ENCODE peak calls at places on chromosomes 13 and 19, in ten cellular contexts. One of them, this sample, is unnamed.

GRCh38 chr19:1067341-1068103 is 555 bp downstream of the ARHGAP45 start:
- DNase-seq in AG04450: no peak
- DNase-seq in T-helper 22 cell: peak; percentile 77
- DNase-seq in HFF-Myc: no peak
- DNase-seq in cerebellum: no peak
- DNase-seq in BJ: no peak
- DNase-seq in PC-3: no peak
- DNase-seq in HCEC 1CT: no peak
- DNase-seq in left ventricle myocardium superior: no peak
- DNase-seq in stomach: no peak
- DNase-seq in this sample: no peak

GRCh38 chr13:42971670-42972355 is 20.2 kb downstream of the EPSTI1 start:
- DNase-seq in cerebellum: no peak
- DNase-seq in AG04450: no peak
- DNase-seq in HCEC 1CT: no peak
- DNase-seq in left ventricle myocardium superior: no peak
- DNase-seq in PC-3: no peak
- DNase-seq in HFF-Myc: no peak
- DNase-seq in BJ: no peak
- DNase-seq in stomach: no peak
- DNase-seq in T-helper 22 cell: no peak
- DNase-seq in this sample: no peak

GRCh38 chr19:49441960-49442350 is 628 bp upstream of the SLC17A7 start:
- DNase-seq in AG04450: no peak
- DNase-seq in left ventricle myocardium superior: no peak
- DNase-seq in HCEC 1CT: no peak
- DNase-seq in cerebellum: no peak
- DNase-seq in PC-3: no peak
- DNase-seq in T-helper 22 cell: no peak
- DNase-seq in HFF-Myc: no peak
- DNase-seq in stomach: no peak
- DNase-seq in BJ: no peak
- DNase-seq in this sample: no peak

GRCh38 chr13:51625555-51626345 is 41.5 kb downstream of the WDFY2 start:
- DNase-seq in HCEC 1CT: no peak
- DNase-seq in BJ: no peak
- DNase-seq in stomach: peak; percentile 60
- DNase-seq in PC-3: no peak
- DNase-seq in cerebellum: peak; percentile 48
- DNase-seq in AG04450: no peak
- DNase-seq in HFF-Myc: no peak
- DNase-seq in left ventricle myocardium superior: no peak
- DNase-seq in T-helper 22 cell: no peak
- DNase-seq in this sample: no peak

GRCh38 chr19:3450796-3451411 is 29.4 kb downstream of the SMIM24 start:
- DNase-seq in BJ: peak; percentile 100
- DNase-seq in T-helper 22 cell: no peak
- DNase-seq in cerebellum: no peak
- DNase-seq in AG04450: peak; percentile 99
- DNase-seq in HFF-Myc: peak; percentile 97
- DNase-seq in PC-3: peak; percentile 74
- DNase-seq in HCEC 1CT: peak; percentile 100
- DNase-seq in left ventricle myocardium superior: peak; percentile 73
- DNase-seq in stomach: peak; percentile 34
- DNase-seq in this sample: no peak

GRCh38 chr13:95023405-95023804 is 277.8 kb downstream of the ABCC4 start:
- DNase-seq in cerebellum: no peak
- DNase-seq in T-helper 22 cell: no peak
- DNase-seq in BJ: no peak
- DNase-seq in left ventricle myocardium superior: no peak
- DNase-seq in AG04450: no peak
- DNase-seq in stomach: no peak
- DNase-seq in HFF-Myc: no peak
- DNase-seq in PC-3: peak; percentile 77
- DNase-seq in HCEC 1CT: no peak
- DNase-seq in this sample: peak; percentile 75

GRCh38 chr19:55460670-55461258 is 678 bp downstream of the ISOC2 start:
- DNase-seq in cerebellum: peak; percentile 55
- DNase-seq in left ventricle myocardium superior: peak; percentile 88
- DNase-seq in HFF-Myc: no peak
- DNase-seq in T-helper 22 cell: no peak
- DNase-seq in AG04450: peak; percentile 48
- DNase-seq in HCEC 1CT: peak; percentile 73
- DNase-seq in stomach: peak; percentile 78
- DNase-seq in BJ: peak; percentile 34
- DNase-seq in PC-3: peak; percentile 76
- DNase-seq in this sample: peak; percentile 84

GRCh38 chr13:51444922-51445321 is 7.9 kb downstream of the INTS6 start:
- DNase-seq in AG04450: no peak
- DNase-seq in cerebellum: peak; percentile 20
- DNase-seq in T-helper 22 cell: no peak
- DNase-seq in stomach: no peak
- DNase-seq in PC-3: peak; percentile 45
- DNase-seq in HCEC 1CT: peak; percentile 62
- DNase-seq in BJ: no peak
- DNase-seq in left ventricle myocardium superior: no peak
- DNase-seq in HFF-Myc: no peak
- DNase-seq in this sample: no peak

GRCh38 chr19:19594371-19594770 is 24.1 kb downstream of the PBX4 start:
- DNase-seq in cerebellum: no peak
- DNase-seq in stomach: no peak
- DNase-seq in PC-3: no peak
- DNase-seq in T-helper 22 cell: no peak
- DNase-seq in HCEC 1CT: no peak
- DNase-seq in AG04450: no peak
- DNase-seq in BJ: no peak
- DNase-seq in HFF-Myc: no peak
- DNase-seq in left ventricle myocardium superior: no peak
- DNase-seq in this sample: no peak

GRCh38 chr13:24694907-24695306 is 14.7 kb downstream of the ATP12A start:
- DNase-seq in PC-3: peak; percentile 55
- DNase-seq in stomach: no peak
- DNase-seq in HCEC 1CT: no peak
- DNase-seq in left ventricle myocardium superior: no peak
- DNase-seq in AG04450: no peak
- DNase-seq in HFF-Myc: no peak
- DNase-seq in T-helper 22 cell: no peak
- DNase-seq in BJ: no peak
- DNase-seq in cerebellum: no peak
- DNase-seq in this sample: no peak

GRCh38 chr19:42596391-42597071 is 1.8 kb upstream of the CEACAM8 start:
- DNase-seq in stomach: peak; percentile 41
- DNase-seq in PC-3: peak; percentile 24
- DNase-seq in HFF-Myc: no peak
- DNase-seq in left ventricle myocardium superior: peak; percentile 45
- DNase-seq in AG04450: no peak
- DNase-seq in BJ: no peak
- DNase-seq in T-helper 22 cell: no peak
- DNase-seq in HCEC 1CT: peak; percentile 4
- DNase-seq in cerebellum: peak; percentile 10
- DNase-seq in this sample: no peak

GRCh38 chr13:42728507-42729180 is 52.7 kb upstream of the FAM216B start:
- DNase-seq in AG04450: no peak
- DNase-seq in HCEC 1CT: no peak
- DNase-seq in cerebellum: no peak
- DNase-seq in PC-3: no peak
- DNase-seq in BJ: peak; percentile 20
- DNase-seq in HFF-Myc: no peak
- DNase-seq in stomach: no peak
- DNase-seq in T-helper 22 cell: no peak
- DNase-seq in left ventricle myocardium superior: no peak
- DNase-seq in this sample: no peak

GRCh38 chr13:91347996-91348905 is 764 bp downstream of the MIR17HG start:
- DNase-seq in T-helper 22 cell: peak; percentile 45
- DNase-seq in HCEC 1CT: peak; percentile 55
- DNase-seq in PC-3: no peak
- DNase-seq in HFF-Myc: no peak
- DNase-seq in BJ: no peak
- DNase-seq in cerebellum: peak; percentile 21
- DNase-seq in left ventricle myocardium superior: peak; percentile 70
- DNase-seq in stomach: peak; percentile 53
- DNase-seq in AG04450: no peak
- DNase-seq in this sample: no peak

GRCh38 chr19:3389876-3390361 is 23.5 kb downstream of the NFIC start:
- DNase-seq in PC-3: no peak
- DNase-seq in cerebellum: no peak
- DNase-seq in BJ: no peak
- DNase-seq in stomach: peak; percentile 35
- DNase-seq in AG04450: no peak
- DNase-seq in HCEC 1CT: no peak
- DNase-seq in left ventricle myocardium superior: no peak
- DNase-seq in T-helper 22 cell: no peak
- DNase-seq in HFF-Myc: no peak
- DNase-seq in this sample: no peak

GRCh38 chr19:49908480-49909420 is 12.1 kb upstream of the IL4I1 start:
- DNase-seq in BJ: no peak
- DNase-seq in HFF-Myc: no peak
- DNase-seq in T-helper 22 cell: no peak
- DNase-seq in AG04450: no peak
- DNase-seq in left ventricle myocardium superior: no peak
- DNase-seq in PC-3: no peak
- DNase-seq in stomach: no peak
- DNase-seq in HCEC 1CT: no peak
- DNase-seq in cerebellum: no peak
- DNase-seq in this sample: no peak

GRCh38 chr19:30083701-30084156 is 141.7 kb downstream of the URI1 start:
- DNase-seq in BJ: no peak
- DNase-seq in T-helper 22 cell: no peak
- DNase-seq in stomach: no peak
- DNase-seq in PC-3: no peak
- DNase-seq in left ventricle myocardium superior: peak; percentile 19
- DNase-seq in HCEC 1CT: no peak
- DNase-seq in AG04450: no peak
- DNase-seq in HFF-Myc: no peak
- DNase-seq in cerebellum: no peak
- DNase-seq in this sample: no peak

GRCh38 chr13:40629678-40630384 is 36.6 kb downstream of the FOXO1 start:
- DNase-seq in left ventricle myocardium superior: no peak
- DNase-seq in stomach: no peak
- DNase-seq in HCEC 1CT: no peak
- DNase-seq in PC-3: no peak
- DNase-seq in HFF-Myc: no peak
- DNase-seq in cerebellum: no peak
- DNase-seq in T-helper 22 cell: no peak
- DNase-seq in AG04450: no peak
- DNase-seq in BJ: no peak
- DNase-seq in this sample: no peak

GRCh38 chr19:48145596-48146254 is 24.4 kb downstream of the LIG1 start:
- DNase-seq in T-helper 22 cell: no peak
- DNase-seq in PC-3: no peak
- DNase-seq in left ventricle myocardium superior: no peak
- DNase-seq in stomach: no peak
- DNase-seq in HCEC 1CT: no peak
- DNase-seq in cerebellum: no peak
- DNase-seq in BJ: no peak
- DNase-seq in AG04450: no peak
- DNase-seq in HFF-Myc: no peak
- DNase-seq in this sample: no peak

GRCh38 chr19:46772170-46773017 is 16.0 kb downstream of the SLC1A5 start:
- DNase-seq in T-helper 22 cell: no peak
- DNase-seq in BJ: no peak
- DNase-seq in left ventricle myocardium superior: no peak
- DNase-seq in HCEC 1CT: no peak
- DNase-seq in cerebellum: no peak
- DNase-seq in AG04450: no peak
- DNase-seq in HFF-Myc: no peak
- DNase-seq in PC-3: no peak
- DNase-seq in stomach: no peak
- DNase-seq in this sample: no peak

GRCh38 chr19:43662487-43662886 is 7.5 kb downstream of the PLAUR start:
- DNase-seq in BJ: no peak
- DNase-seq in HFF-Myc: no peak
- DNase-seq in stomach: no peak
- DNase-seq in HCEC 1CT: no peak
- DNase-seq in cerebellum: no peak
- DNase-seq in AG04450: no peak
- DNase-seq in T-helper 22 cell: no peak
- DNase-seq in left ventricle myocardium superior: no peak
- DNase-seq in PC-3: peak; percentile 16
- DNase-seq in this sample: no peak

GRCh38 chr13:113216165-113217056 is 7.0 kb downstream of the CUL4A start:
- DNase-seq in AG04450: no peak
- DNase-seq in HCEC 1CT: peak; percentile 66
- DNase-seq in left ventricle myocardium superior: peak; percentile 65
- DNase-seq in BJ: peak; percentile 32
- DNase-seq in HFF-Myc: no peak
- DNase-seq in stomach: peak; percentile 60
- DNase-seq in cerebellum: peak; percentile 33
- DNase-seq in PC-3: peak; percentile 73
- DNase-seq in T-helper 22 cell: no peak
- DNase-seq in this sample: peak; percentile 66

GRCh38 chr19:55088021-55088451 is 12.4 kb downstream of the EPS8L1 start:
- DNase-seq in BJ: no peak
- DNase-seq in T-helper 22 cell: no peak
- DNase-seq in HFF-Myc: no peak
- DNase-seq in stomach: no peak
- DNase-seq in cerebellum: no peak
- DNase-seq in AG04450: no peak
- DNase-seq in PC-3: no peak
- DNase-seq in left ventricle myocardium superior: no peak
- DNase-seq in HCEC 1CT: no peak
- DNase-seq in this sample: no peak

GRCh38 chr13:42477588-42478190 is 96.3 kb upstream of the TNFSF11 start:
- DNase-seq in HCEC 1CT: no peak
- DNase-seq in cerebellum: no peak
- DNase-seq in AG04450: no peak
- DNase-seq in HFF-Myc: no peak
- DNase-seq in T-helper 22 cell: no peak
- DNase-seq in stomach: no peak
- DNase-seq in PC-3: no peak
- DNase-seq in BJ: no peak
- DNase-seq in left ventricle myocardium superior: peak; percentile 35
- DNase-seq in this sample: no peak

GRCh38 chr13:29593605-29594297 is 1.7 kb downstream of the SLC7A1 start:
- DNase-seq in HFF-Myc: no peak
- DNase-seq in stomach: no peak
- DNase-seq in BJ: no peak
- DNase-seq in cerebellum: no peak
- DNase-seq in left ventricle myocardium superior: no peak
- DNase-seq in HCEC 1CT: no peak
- DNase-seq in T-helper 22 cell: no peak
- DNase-seq in PC-3: no peak
- DNase-seq in AG04450: no peak
- DNase-seq in this sample: no peak

GRCh38 chr19:4977299-4978174 is 8.6 kb downstream of the KDM4B start:
- DNase-seq in stomach: peak; percentile 34
- DNase-seq in BJ: peak; percentile 70
- DNase-seq in cerebellum: peak; percentile 60
- DNase-seq in HFF-Myc: peak; percentile 74
- DNase-seq in left ventricle myocardium superior: peak; percentile 74
- DNase-seq in T-helper 22 cell: no peak
- DNase-seq in PC-3: no peak
- DNase-seq in HCEC 1CT: peak; percentile 94
- DNase-seq in AG04450: peak; percentile 88
- DNase-seq in this sample: no peak

GRCh38 chr13:84445776-84446175 is 563.5 kb upstream of the SLITRK1 start:
- DNase-seq in HCEC 1CT: peak; percentile 13
- DNase-seq in PC-3: no peak
- DNase-seq in T-helper 22 cell: no peak
- DNase-seq in BJ: no peak
- DNase-seq in stomach: no peak
- DNase-seq in left ventricle myocardium superior: no peak
- DNase-seq in cerebellum: no peak
- DNase-seq in HFF-Myc: no peak
- DNase-seq in AG04450: peak; percentile 29
- DNase-seq in this sample: no peak

GRCh38 chr13:38566023-38566422 is 120.9 kb upstream of the FREM2 start:
- DNase-seq in PC-3: no peak
- DNase-seq in T-helper 22 cell: no peak
- DNase-seq in HFF-Myc: no peak
- DNase-seq in cerebellum: no peak
- DNase-seq in BJ: no peak
- DNase-seq in left ventricle myocardium superior: no peak
- DNase-seq in HCEC 1CT: no peak
- DNase-seq in stomach: no peak
- DNase-seq in AG04450: no peak
- DNase-seq in this sample: no peak

GRCh38 chr19:34962281-34962944 is 1.6 kb downstream of the ZNF792 start:
- DNase-seq in BJ: no peak
- DNase-seq in HFF-Myc: no peak
- DNase-seq in stomach: no peak
- DNase-seq in left ventricle myocardium superior: no peak
- DNase-seq in PC-3: peak; percentile 70
- DNase-seq in T-helper 22 cell: peak; percentile 20
- DNase-seq in cerebellum: no peak
- DNase-seq in AG04450: no peak
- DNase-seq in HCEC 1CT: no peak
- DNase-seq in this sample: no peak

This sample was measured in NCI-H1436.